ENCODE peak calls at places on chromosomes 1 and 21, in nine cellular contexts. E is GM03348; D is activated CD4-positive, alpha-beta T cell treated with anti-CD3 and anti-CD28 coated beads, Interleukin-2, amount 50 U/mL, for 1 hour; P is stimulated activated CD8-positive, alpha-beta memory T cell treated with anti-CD3 and anti-CD28 coated beads, Interleukin-4, amount 100 ng/mL, for 48 hours; S is mesothelial cell of epicardium; Q is glutamatergic neuron; C is GF-D8; G is mucosa of descending colon; Z is RWPE1. K is an unnamed sample.

GRCh38 chr1:41640141-41640751 is 155.8 kb upstream of the EDN2 start:
- DNase-seq in E (no peak), D (no peak), P (no peak), S (no peak), Q (no peak), C (no peak), G (no peak), Z (no peak), K (no peak)

GRCh38 chr1:183832472-183832871 is 27.6 kb downstream of the RGL1 start:
- DNase-seq in E (no peak), D (no peak), P (no peak), S (no peak), Q (no peak), C (no peak), G (no peak), Z (no peak), K (no peak)

GRCh38 chr1:173062156-173062938 is 11.6 kb upstream of the TNFSF18 start:
- DNase-seq in E (peak; percentile 44), D (no peak), P (no peak), S (no peak), Q (no peak), C (no peak), G (no peak), Z (peak; percentile 87), K (no peak)

GRCh38 chr1:212749924-212750535 is 41.5 kb downstream of the NSL1 start:
- DNase-seq in E (peak; percentile 84), D (no peak), P (no peak), S (no peak), Q (no peak), C (no peak), G (no peak), Z (peak; percentile 61), K (no peak)

GRCh38 chr21:34630536-34631143 is 15.7 kb upstream of the RCAN1 start:
- DNase-seq in E (peak; percentile 81), D (no peak), P (no peak), S (no peak), Q (no peak), C (peak; percentile 38), G (peak; percentile 52), Z (peak; percentile 60), K (no peak)

GRCh38 chr21:41500931-41501381 is 7.0 kb downstream of the TMPRSS2 start:
- DNase-seq in E (no peak), D (no peak), P (no peak), S (no peak), Q (no peak), C (no peak), G (peak; percentile 73), Z (no peak), K (peak; percentile 76)

GRCh38 chr1:214933375-214933774 is 149.2 kb upstream of the KCNK2 start:
- DNase-seq in E (no peak), D (no peak), P (peak; percentile 35), S (no peak), Q (no peak), C (no peak), G (no peak), Z (no peak), K (no peak)

GRCh38 chr1:108107658-108108057 is 92.5 kb downstream of the SLC25A24 start:
- DNase-seq in E (peak; percentile 50), D (peak; percentile 9), P (peak; percentile 38), S (no peak), Q (no peak), C (peak; percentile 22), G (no peak), Z (no peak), K (no peak)

GRCh38 chr1:74712863-74713262 is 20.0 kb downstream of the CRYZ start:
- DNase-seq in E (no peak), D (no peak), P (no peak), S (no peak), Q (no peak), C (no peak), G (no peak), Z (no peak), K (no peak)

GRCh38 chr21:43195131-43196021 is 26.6 kb downstream of the CRYAA start:
- DNase-seq in E (peak; percentile 55), D (no peak), P (no peak), S (peak; percentile 39), Q (no peak), C (no peak), G (no peak), Z (no peak), K (peak; percentile 45)

GRCh38 chr1:235286667-235287066 is 41.3 kb downstream of the ARID4B start:
- DNase-seq in E (no peak), D (no peak), P (no peak), S (no peak), Q (no peak), C (no peak), G (no peak), Z (no peak), K (no peak)

GRCh38 chr1:167263784-167264464 is 43.2 kb downstream of the POU2F1 start:
- DNase-seq in E (no peak), D (no peak), P (no peak), S (no peak), Q (no peak), C (peak; percentile 64), G (no peak), Z (no peak), K (no peak)

GRCh38 chr1:6007318-6008083 is 15.3 kb upstream of the NPHP4 start:
- DNase-seq in E (peak; percentile 46), D (no peak), P (no peak), S (no peak), Q (no peak), C (no peak), G (no peak), Z (no peak), K (no peak)

GRCh38 chr1:184843732-184844495 is 89.3 kb upstream of the EDEM3 start:
- DNase-seq in E (no peak), D (peak; percentile 56), P (peak; percentile 70), S (no peak), Q (no peak), C (no peak), G (peak; percentile 66), Z (no peak), K (no peak)

GRCh38 chr1:201774224-201774982 is 54.6 kb upstream of the IPO9 start:
- DNase-seq in E (peak; percentile 66), D (no peak), P (no peak), S (no peak), Q (no peak), C (no peak), G (no peak), Z (no peak), K (no peak)

GRCh38 chr21:31351438-31351837 is 7.4 kb upstream of the TIAM1 start:
- DNase-seq in E (peak; percentile 30), D (no peak), P (no peak), S (no peak), Q (no peak), C (no peak), G (no peak), Z (peak; percentile 87), K (no peak)

GRCh38 chr1:235105051-235106043 is 23.3 kb downstream of the TOMM20 start:
- DNase-seq in E (no peak), D (no peak), P (no peak), S (no peak), Q (no peak), C (no peak), G (no peak), Z (no peak), K (peak; percentile 27)

GRCh38 chr1:187794561-187794960 is 965.8 kb downstream of the PLA2G4A start:
- DNase-seq in E (no peak), D (no peak), P (no peak), S (no peak), Q (no peak), C (no peak), G (no peak), Z (no peak), K (no peak)

GRCh38 chr1:64246294-64246917 is 43.0 kb downstream of the UBE2U start:
- DNase-seq in E (peak; percentile 56), D (no peak), P (no peak), S (no peak), Q (no peak), C (peak; percentile 9), G (no peak), Z (peak; percentile 57), K (no peak)

GRCh38 chr1:15799928-15800835 is 7.3 kb downstream of the UQCRHL start:
- DNase-seq in E (peak; percentile 56), D (no peak), P (no peak), S (peak; percentile 53), Q (no peak), C (no peak), G (peak; percentile 92), Z (peak; percentile 98), K (peak; percentile 86)

GRCh38 chr1:115189814-115190541 is 100.7 kb upstream of the TSPAN2 start:
- DNase-seq in E (peak; percentile 78), D (no peak), P (no peak), S (no peak), Q (no peak), C (no peak), G (no peak), Z (peak; percentile 88), K (no peak)

K was measured in left lobe of liver.